ENCODE peak calls at places on chromosomes 11 and 22, in five cellular contexts. W, J, B, G and V are unnamed samples.

GRCh38 chr11:118979434-118979833 is 7.9 kb downstream of the FOXR1 start:
- DNase-seq in G (no peak), J (no peak), W (no peak), B (peak; percentile 66), V (no peak)

GRCh38 chr22:22079404-22080148 is 97.0 kb upstream of the TOP3B start:
- DNase-seq in B (no peak), J (no peak), G (no peak), W (no peak), V (no peak)

GRCh38 chr22:38946771-38947170 is 10.6 kb upstream of the APOBEC3A start:
- DNase-seq in G (no peak), B (no peak), W (no peak), J (peak; percentile 13), V (no peak)

GRCh38 chr11:13947379-13947778 is 15.1 kb upstream of the SPON1 start:
- DNase-seq in W (no peak), B (no peak), G (no peak), J (no peak), V (no peak)

GRCh38 chr11:75577198-75577597 is 15.1 kb downstream of the SERPINH1 start:
- DNase-seq in B (peak; percentile 73), G (no peak), W (peak; percentile 81), J (peak; percentile 69), V (peak; percentile 58)

GRCh38 chr11:114348200-114349191 is 51.8 kb downstream of the C11orf71 start:
- DNase-seq in G (peak; percentile 24), W (peak; percentile 63), J (no peak), B (peak; percentile 87), V (peak; percentile 75)

GRCh38 chr11:48006301-48006992 is 26.1 kb downstream of the PTPRJ start:
- DNase-seq in B (no peak), G (no peak), J (no peak), W (no peak), V (no peak)

GRCh38 chr11:70131606-70132190 is 53.6 kb downstream of the ANO1 start:
- DNase-seq in G (no peak), W (no peak), B (no peak), J (no peak), V (no peak)

GRCh38 chr11:62601114-62601363 is 626 bp downstream of the MTA2 start:
- DNase-seq in W (no peak), G (no peak), J (no peak), B (no peak), V (peak; percentile 54)

GRCh38 chr22:21020802-21021429 is 6.0 kb downstream of the P2RX6 start:
- DNase-seq in J (no peak), G (no peak), B (peak; percentile 85), W (no peak), V (no peak)

GRCh38 chr11:111320728-111321568 is 22.6 kb downstream of the POU2AF3 start:
- DNase-seq in G (no peak), B (peak; percentile 27), J (no peak), W (no peak), V (no peak)

GRCh38 chr11:82996966-82997606 is 74.6 kb downstream of the RAB30 start:
- DNase-seq in J (no peak), B (no peak), G (peak; percentile 27), W (no peak), V (peak; percentile 63)

GRCh38 chr11:65885808-65886536 is 2.3 kb downstream of the FIBP start:
- DNase-seq in B (no peak), J (peak; percentile 7), G (no peak), W (no peak), V (no peak)

GRCh38 chr11:44775366-44776356 is 48.9 kb downstream of the TSPAN18 start:
- DNase-seq in J (no peak), B (peak; percentile 91), G (peak; percentile 38), W (peak; percentile 75), V (peak; percentile 64)

GRCh38 chr11:106172389-106172991 is 95.0 kb downstream of the AASDHPPT start:
- DNase-seq in J (no peak), W (no peak), G (no peak), B (no peak), V (no peak)

GRCh38 chr11:69403556-69404215 is 77.8 kb upstream of the LINC01488 start:
- DNase-seq in B (no peak), W (no peak), J (no peak), G (no peak), V (no peak)

GRCh38 chr22:36253523-36254490 is 874 bp downstream of the APOL1 start:
- DNase-seq in J (no peak), G (no peak), W (peak; percentile 52), B (no peak), V (no peak)

GRCh38 chr11:117039897-117040296 is 58.3 kb downstream of the SIK3 start:
- DNase-seq in G (no peak), B (no peak), W (no peak), J (no peak), V (no peak)

GRCh38 chr11:44875056-44875455 is 75.6 kb downstream of the TP53I11 start:
- DNase-seq in J (no peak), B (no peak), G (no peak), W (no peak), V (no peak)

GRCh38 chr11:119529063-119529845 is 106.3 kb upstream of the THY1 start:
- DNase-seq in J (no peak), B (no peak), W (no peak), G (no peak), V (no peak)

GRCh38 chr22:46600397-46600796 is 19.8 kb upstream of the GRAMD4 start:
- DNase-seq in B (no peak), G (no peak), J (no peak), W (no peak), V (no peak)

GRCh38 chr22:49862408-49862776 is 8.7 kb downstream of the ZBED4 start:
- DNase-seq in G (no peak), J (no peak), B (no peak), W (peak; percentile 45), V (no peak)

DNA sequence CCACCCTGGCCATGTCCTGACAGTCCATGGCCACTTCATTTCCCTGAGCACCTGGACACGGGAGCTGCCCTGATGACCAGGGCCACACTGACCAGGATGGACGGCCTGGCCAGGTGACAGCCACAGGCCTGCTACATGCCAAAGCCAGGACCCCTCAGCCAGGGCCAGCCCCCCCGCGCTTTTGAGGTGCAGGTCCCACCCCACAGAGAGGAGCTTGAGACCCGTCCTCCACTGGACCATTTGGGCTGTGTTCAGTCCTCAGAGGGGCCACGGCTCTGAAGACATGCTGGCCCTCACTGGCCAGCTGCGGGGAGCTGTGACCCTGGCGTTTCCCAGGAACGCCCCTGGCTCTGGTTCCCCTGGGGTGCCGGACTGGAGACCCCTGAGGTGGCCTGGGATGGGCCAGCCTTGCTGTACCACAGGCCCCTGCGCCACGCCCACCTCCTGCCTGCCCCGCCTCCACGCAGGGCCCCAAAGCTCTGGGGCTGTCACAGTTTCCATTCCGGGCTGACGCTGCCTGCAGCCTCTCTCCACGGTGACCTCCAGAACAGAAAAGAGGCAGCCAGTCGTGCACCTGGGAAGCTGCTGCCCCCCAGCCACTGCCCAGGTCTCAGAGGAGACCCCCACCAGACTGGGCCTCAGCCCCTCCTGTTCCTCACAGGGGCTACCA is 18.2 kb downstream of the EPS8L2 start:
- DNase-seq in J (no peak), W (no peak), G (peak; percentile 35), B (peak; percentile 55), V (peak; percentile 22)
- H3K36me3 ChIP-seq in J (peaks cover 30% of the 10 kb centered on the region), W (no peaks in the 10 kb centered on the region), G (no peaks in the 10 kb centered on the region), B (no peaks in the 10 kb centered on the region), V (no peaks in the 10 kb centered on the region)

DNA sequence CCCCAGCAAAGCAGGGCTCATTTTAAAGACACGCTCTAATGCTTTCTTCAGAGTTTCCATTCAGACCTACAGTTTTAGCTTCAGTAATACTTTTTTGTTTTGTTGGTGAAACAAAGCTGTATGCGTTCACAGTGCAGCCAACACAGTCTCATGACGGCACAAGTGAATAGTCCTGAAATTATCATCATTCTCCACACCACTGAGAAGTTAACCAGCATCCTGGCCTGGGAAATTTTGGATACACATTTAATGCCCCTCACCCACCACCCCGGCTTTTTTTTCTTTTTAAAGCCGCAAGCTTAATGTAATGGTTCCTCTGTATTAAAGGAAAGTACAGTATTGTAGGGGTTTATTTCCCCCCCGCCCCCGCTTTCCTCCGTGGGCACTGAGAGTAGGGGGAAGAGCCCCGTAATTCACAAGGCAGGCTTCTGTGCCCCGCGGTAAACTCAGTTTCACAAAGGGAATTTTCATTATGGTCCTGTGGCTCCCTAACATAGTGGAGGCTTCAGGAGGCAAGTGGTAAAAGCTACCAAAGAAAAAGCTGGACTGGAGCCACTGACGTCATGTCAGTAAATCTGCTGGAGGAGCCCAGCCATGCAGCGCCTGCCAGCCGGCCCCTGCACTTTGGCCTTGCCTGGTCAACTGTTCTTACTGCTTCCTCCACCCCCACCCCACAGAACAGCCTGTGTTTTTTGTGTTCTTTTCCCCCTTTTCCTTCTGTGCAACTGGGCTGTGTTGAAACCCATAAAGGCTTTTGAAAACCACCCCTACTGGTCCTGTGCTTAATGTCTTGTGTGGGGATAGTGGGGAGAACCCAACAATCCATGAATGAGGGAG is 18.2 kb downstream of the TEAD1 start:
- DNase-seq in J (peak; percentile 77), B (no peak), W (peak; percentile 94), G (peak; percentile 94), V (peak; percentile 95)
- H3K36me3 ChIP-seq in J (no peaks in the 10 kb centered on the region), B (no peaks in the 10 kb centered on the region), W (no peaks in the 10 kb centered on the region), G (no peaks in the 10 kb centered on the region), V (no peaks in the 10 kb centered on the region)

GRCh38 chr22:31445642-31446041 is 44.0 kb downstream of the EIF4ENIF1 start:
- DNase-seq in J (no peak), G (no peak), W (no peak), B (no peak), V (no peak)

GRCh38 chr22:31447337-31447736 is 42.3 kb downstream of the EIF4ENIF1 start:
- DNase-seq in J (no peak), B (no peak), W (no peak), G (no peak), V (no peak)

GRCh38 chr22:31448382-31448781 is 41.3 kb downstream of the EIF4ENIF1 start:
- DNase-seq in W (no peak), G (no peak), J (no peak), B (no peak), V (no peak)

GRCh38 chr22:31446767-31447166 is 42.9 kb downstream of the EIF4ENIF1 start:
- DNase-seq in G (no peak), W (no peak), B (no peak), J (no peak), V (no peak)

DNA sequence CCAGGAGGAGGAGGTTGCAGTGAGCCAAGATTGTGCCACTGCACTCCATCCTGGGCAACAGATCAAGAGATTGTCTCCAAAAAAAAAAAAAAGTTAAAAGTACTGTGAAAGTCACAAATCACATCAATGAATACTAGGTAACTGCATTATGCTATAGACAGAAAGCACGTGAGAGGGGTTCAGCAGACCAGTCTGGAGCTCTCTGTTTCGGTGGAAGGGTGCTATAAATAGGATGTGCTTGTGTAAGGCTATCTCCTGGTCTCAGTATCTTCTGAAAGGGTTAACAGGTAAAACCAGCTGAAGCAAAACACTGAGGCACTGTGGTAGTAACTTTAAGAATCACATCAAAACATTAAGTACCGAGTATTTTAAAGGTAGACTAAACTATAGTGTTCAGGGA is 43.4 kb downstream of the EIF4ENIF1 start:
- DNase-seq in W (no peak), G (no peak), J (no peak), B (no peak), V (no peak)
- H3K36me3 ChIP-seq in W (no peaks in the 10 kb centered on the region), G (peaks cover 8% of the 10 kb centered on the region), J (peaks cover 90% of the 10 kb centered on the region), B (peaks cover 8% of the 10 kb centered on the region), V (peaks cover 4% of the 10 kb centered on the region)

GRCh38 chr22:24578355-24579241 is 14.3 kb downstream of the LRRC75B start:
- DNase-seq in W (no peak), G (no peak), B (no peak), J (no peak), V (peak; percentile 69)
- H3K36me3 ChIP-seq in W (no peaks in the 10 kb centered on the region), G (no peaks in the 10 kb centered on the region), B (peaks cover 10% of the 10 kb centered on the region), J (peaks cover 28% of the 10 kb centered on the region), V (no peaks in the 10 kb centered on the region)

DNA sequence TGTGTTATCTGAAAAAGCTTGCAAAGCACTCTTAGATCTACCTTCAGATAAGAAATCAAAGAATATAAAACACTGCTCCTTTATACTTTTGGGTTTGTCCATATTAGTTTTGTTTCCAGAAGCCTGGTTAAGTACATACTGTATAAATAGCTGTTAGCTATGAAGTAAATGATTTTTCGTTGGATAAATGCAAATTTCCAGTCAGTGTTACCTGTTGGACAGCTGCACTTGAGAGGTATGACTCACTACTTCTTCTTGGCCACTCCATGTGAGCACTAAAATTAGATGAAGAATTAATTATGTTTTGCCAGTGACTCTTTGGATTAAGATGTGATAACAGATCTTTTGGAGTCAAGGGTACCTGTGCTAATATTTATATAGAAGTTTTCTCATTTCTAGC is 9.5 kb upstream of the TSG101 start:
- DNase-seq in J (no peak), W (no peak), G (no peak), B (no peak), V (no peak)
- H3K36me3 ChIP-seq in J (peaks cover 62% of the 10 kb centered on the region), W (no peaks in the 10 kb centered on the region), G (no peaks in the 10 kb centered on the region), B (no peaks in the 10 kb centered on the region), V (no peaks in the 10 kb centered on the region)